ENCODE peak calls at places on chromosomes 6 and 20, in seven cellular contexts. W is activated CD4-positive, alpha-beta T cell treated with anti-CD3 and anti-CD28 coated beads for 4 hours; P is B cell; M is activated naive CD8-positive, alpha-beta T cell treated with anti-CD3 and anti-CD28 coated beads for 36 hours; R is iPS-NIHi11; Y is foreskin fibroblast; H is pons. L is an unnamed sample.

GRCh38 chr6:31122803-31123706 is 2.8 kb upstream of the CDSN start:
- DNase-seq in H (peak; percentile 35), P (no peak), Y (peak; percentile 41), W (no peak), M (no peak), R (peak; percentile 45), L (no peak)

GRCh38 chr6:2020909-2021308 is 224.5 kb downstream of the GMDS start:
- DNase-seq in H (peak; percentile 22), M (no peak), P (no peak), R (peak; percentile 16), W (no peak), Y (peak; percentile 58), L (no peak)

GRCh38 chr6:38080889-38081288 is 261.4 kb downstream of the ZFAND3 start:
- DNase-seq in R (no peak), W (no peak), P (no peak), M (no peak), H (no peak), Y (no peak), L (no peak)

GRCh38 chr6:5111626-5112025 is 26.5 kb downstream of the PPP1R3G start:
- DNase-seq in P (no peak), Y (no peak), H (no peak), M (no peak), W (no peak), R (no peak), L (no peak)

GRCh38 chr6:89966250-89966588 is 72.0 kb downstream of the GJA10 start:
- DNase-seq in P (no peak), H (no peak), R (no peak), W (no peak), Y (no peak), M (no peak), L (no peak)

GRCh38 chr6:100893743-100894142 is 12.6 kb upstream of the ASCC3 start:
- DNase-seq in H (no peak), P (no peak), Y (no peak), M (no peak), R (no peak), W (no peak), L (no peak)

GRCh38 chr6:164195605-164196004 is 781.1 kb downstream of the QKI start:
- DNase-seq in R (no peak), P (no peak), Y (no peak), H (no peak), M (no peak), W (no peak), L (no peak)

GRCh38 chr6:147167576-147168461 is 36.4 kb upstream of the STXBP5 start:
- DNase-seq in M (no peak), H (no peak), P (no peak), R (no peak), W (no peak), Y (peak; percentile 41), L (no peak)

GRCh38 chr20:11676618-11677289 is 240.9 kb upstream of the BTBD3 start:
- DNase-seq in H (peak; percentile 58), M (no peak), W (no peak), R (peak; percentile 75), P (no peak), Y (peak; percentile 32), L (peak; percentile 57)

GRCh38 chr6:146358341-146359046 is 185.1 kb upstream of the RAB32 start:
- DNase-seq in W (no peak), R (no peak), P (no peak), M (no peak), Y (no peak), H (no peak), L (no peak)

GRCh38 chr6:159106627-159107241 is 61.9 kb upstream of the TAGAP start:
- DNase-seq in W (peak; percentile 93), Y (peak; percentile 6), R (peak; percentile 62), H (peak; percentile 95), P (peak; percentile 63), M (peak; percentile 87), L (no peak)

GRCh38 chr6:116948535-116949304 is 71.7 kb downstream of the RFX6 start:
- DNase-seq in H (no peak), P (no peak), Y (no peak), W (no peak), R (no peak), M (no peak), L (peak; percentile 41)

GRCh38 chr6:3895303-3895635 is 46.1 kb downstream of the FAM50B start:
- DNase-seq in Y (no peak), W (no peak), R (no peak), H (no peak), M (no peak), P (no peak), L (no peak)

GRCh38 chr6:84462697-84463096 is 235.3 kb upstream of the CEP162 start:
- DNase-seq in M (no peak), R (no peak), W (no peak), Y (peak; percentile 51), H (no peak), P (no peak), L (no peak)

GRCh38 chr6:30265166-30265565 is 52.0 kb upstream of the TRIM26 start:
- DNase-seq in W (no peak), H (no peak), Y (no peak), M (no peak), P (no peak), R (no peak), L (no peak)

GRCh38 chr6:7815716-7816115 is 89.8 kb downstream of the BMP6 start:
- DNase-seq in R (no peak), M (no peak), P (no peak), H (no peak), W (no peak), Y (no peak), L (no peak)

GRCh38 chr20:48284837-48285236 is 499.6 kb upstream of the SULF2 start:
- DNase-seq in P (no peak), Y (peak; percentile 12), W (no peak), M (no peak), H (no peak), R (no peak), L (no peak)

GRCh38 chr6:40336296-40336695 is 250.9 kb downstream of the LRFN2 start:
- DNase-seq in W (no peak), M (no peak), P (no peak), Y (no peak), R (no peak), H (no peak), L (no peak)

GRCh38 chr6:12806811-12807210 is 90.2 kb downstream of the PHACTR1 start:
- DNase-seq in H (no peak), W (no peak), M (no peak), R (no peak), P (no peak), Y (no peak), L (no peak)

GRCh38 chr6:143744593-143745151 is 66.9 kb downstream of the PHACTR2 start:
- DNase-seq in R (no peak), W (no peak), H (no peak), P (no peak), M (no peak), Y (no peak), L (no peak)

GRCh38 chr6:44264154-44265002 is 973 bp downstream of the NFKBIE start:
- DNase-seq in W (no peak), Y (no peak), P (peak; percentile 91), M (peak; percentile 42), R (no peak), H (peak; percentile 60), L (no peak)

GRCh38 chr6:52360028-52360427 is 1.9 kb upstream of the PAQR8 start:
- DNase-seq in H (no peak), R (no peak), M (no peak), W (no peak), Y (no peak), P (no peak), L (no peak)

GRCh38 chr6:50716887-50717509 is 3.7 kb downstream of the TFAP2D start:
- DNase-seq in W (no peak), M (no peak), R (no peak), Y (no peak), H (no peak), P (no peak), L (no peak)

GRCh38 chr6:147614501-147614900 is 106.0 kb downstream of the SAMD5 start:
- DNase-seq in R (no peak), P (no peak), Y (no peak), W (no peak), M (no peak), H (no peak), L (no peak)

GRCh38 chr6:30903236-30903635 is 4.8 kb upstream of the GTF2H4 start:
- DNase-seq in H (no peak), R (no peak), Y (no peak), P (peak; percentile 61), W (no peak), M (no peak), L (no peak)

GRCh38 chr20:50270569-50270968 is 79.9 kb downstream of the CEBPB start:
- DNase-seq in H (peak; percentile 44), Y (no peak), W (no peak), P (no peak), M (no peak), R (no peak), L (no peak)

GRCh38 chr20:17833036-17833674 is 133.4 kb downstream of the BANF2 start:
- DNase-seq in H (no peak), Y (no peak), P (no peak), W (no peak), M (no peak), R (no peak), L (no peak)

GRCh38 chr6:56440551-56440981 is 193.2 kb upstream of the COL21A1 start:
- DNase-seq in W (no peak), H (no peak), Y (no peak), R (no peak), P (no peak), M (no peak), L (no peak)

GRCh38 chr6:170290306-170291128 is at the start of gene DLL1:
- DNase-seq in Y (peak; percentile 51), H (peak; percentile 95), W (no peak), M (peak; percentile 66), R (no peak), P (peak; percentile 74), L (peak; percentile 69)

GRCh38 chr6:145727817-145728388 is 7.4 kb downstream of the EPM2A start:
- DNase-seq in P (no peak), Y (no peak), H (no peak), R (no peak), W (no peak), M (no peak), L (no peak)

GRCh38 chr20:33770005-33770404 is 38.2 kb downstream of the ZNF341 start:
- DNase-seq in Y (no peak), H (no peak), R (no peak), M (no peak), W (no peak), P (peak; percentile 12), L (no peak)

GRCh38 chr6:26025047-26025893 is 62.0 kb upstream of the HFE start:
- DNase-seq in M (no peak), H (no peak), P (no peak), R (no peak), W (no peak), Y (peak; percentile 70), L (no peak)

GRCh38 chr6:108738684-108739406 is 109.4 kb upstream of the ARMC2 start:
- DNase-seq in M (no peak), Y (no peak), W (no peak), H (no peak), R (no peak), P (no peak), L (no peak)

GRCh38 chr6:37693546-37694250 is 4.0 kb downstream of the MDGA1 start:
- DNase-seq in W (no peak), R (no peak), P (no peak), M (no peak), H (no peak), Y (no peak), L (no peak)

GRCh38 chr6:3568396-3569082 is 111.7 kb upstream of the SLC22A23 start:
- DNase-seq in P (no peak), H (no peak), M (no peak), W (no peak), R (no peak), Y (no peak), L (no peak)

GRCh38 chr20:496126-496696 is 33.9 kb upstream of the TBC1D20 start:
- DNase-seq in W (no peak), Y (no peak), P (no peak), H (no peak), M (no peak), R (no peak), L (no peak)

GRCh38 chr20:5222919-5223634 is 93.7 kb downstream of the PROKR2 start:
- DNase-seq in R (peak; percentile 76), W (peak; percentile 46), Y (peak; percentile 44), H (peak; percentile 84), M (peak; percentile 44), P (no peak), L (peak; percentile 27)